ENCODE peak calls at places on chromosomes 5 and 9, in nine cellular contexts. W, E, V, N, T, G, J, P and F are unnamed samples.

GRCh38 chr5:230711-231110 is 12.6 kb downstream of the SDHA start:
- DNase-seq in W (no peak), E (no peak), V (no peak), N (no peak), T (no peak), G (no peak), J (no peak), P (no peak), F (no peak)

GRCh38 chr9:9117866-9118265 is 1318.3 kb upstream of the DMAC1 start:
- DNase-seq in W (no peak), E (no peak), V (no peak), N (no peak), T (no peak), G (no peak), J (no peak), P (no peak), F (no peak)

GRCh38 chr5:176360894-176361436 is 599 bp downstream of the KIAA1191 start:
- DNase-seq in W (peak; percentile 10), E (peak; percentile 55), V (no peak), N (no peak), T (no peak), G (peak; percentile 4), J (peak; percentile 50), P (no peak), F (no peak)

GRCh38 chr9:137095664-137096517 is 9.1 kb downstream of the MAN1B1 start:
- DNase-seq in W (no peak), E (no peak), V (no peak), N (peak; percentile 59), T (no peak), G (no peak), J (no peak), P (no peak), F (no peak)

GRCh38 chr9:26483991-26484390 is 408.6 kb downstream of the CAAP1 start:
- DNase-seq in W (no peak), E (no peak), V (no peak), N (no peak), T (no peak), G (no peak), J (no peak), P (no peak), F (no peak)

GRCh38 chr5:122222580-122222979 is 89.5 kb upstream of the SNCAIP start:
- DNase-seq in W (no peak), E (no peak), V (no peak), N (no peak), T (no peak), G (no peak), J (no peak), P (no peak), F (no peak)

GRCh38 chr9:132485454-132485853 is 75.4 kb downstream of the CFAP77 start:
- DNase-seq in W (no peak), E (no peak), V (no peak), N (no peak), T (no peak), G (no peak), J (no peak), P (no peak), F (no peak)

GRCh38 chr5:142621227-142621626 is 64.7 kb downstream of the FGF1 start:
- DNase-seq in W (peak; percentile 78), E (peak; percentile 65), V (peak; percentile 43), N (no peak), T (no peak), G (peak; percentile 87), J (peak; percentile 73), P (peak; percentile 71), F (peak; percentile 62)

GRCh38 chr5:152072076-152072475 is 147.4 kb upstream of the GLRA1 start:
- DNase-seq in W (peak; percentile 6), E (no peak), V (no peak), N (no peak), T (no peak), G (no peak), J (peak; percentile 35), P (peak; percentile 24), F (no peak)

GRCh38 chr5:143413964-143414669 is 10.6 kb upstream of the NR3C1 start:
- DNase-seq in W (no peak), E (no peak), V (no peak), N (no peak), T (no peak), G (no peak), J (no peak), P (no peak), F (no peak)

GRCh38 chr9:13110766-13111400 is 168.6 kb downstream of the MPDZ start:
- DNase-seq in W (no peak), E (no peak), V (no peak), N (no peak), T (no peak), G (no peak), J (no peak), P (peak; percentile 31), F (no peak)

GRCh38 chr5:102313907-102314306 is 17.8 kb upstream of the SLCO4C1 start:
- DNase-seq in W (no peak), E (no peak), V (no peak), N (peak; percentile 60), T (no peak), G (no peak), J (peak; percentile 29), P (no peak), F (peak; percentile 19)

GRCh38 chr9:129482521-129483466 is 138.1 kb downstream of the C9orf50 start:
- DNase-seq in W (peak; percentile 84), E (peak; percentile 97), V (peak; percentile 94), N (peak; percentile 90), T (no peak), G (peak; percentile 84), J (peak; percentile 89), P (peak; percentile 77), F (peak; percentile 83)

GRCh38 chr5:148909001-148909400 is 82.6 kb downstream of the ADRB2 start:
- DNase-seq in W (peak; percentile 98), E (peak; percentile 84), V (peak; percentile 75), N (no peak), T (no peak), G (peak; percentile 87), J (no peak), P (peak; percentile 63), F (no peak)

GRCh38 chr9:116075191-116075590 is 78.4 kb upstream of the PAPPA start:
- DNase-seq in W (peak; percentile 37), E (peak; percentile 75), V (peak; percentile 65), N (no peak), T (no peak), G (peak; percentile 97), J (no peak), P (peak; percentile 92), F (no peak)

GRCh38 chr5:150245111-150245789 is 44.3 kb downstream of the CAMK2A start:
- DNase-seq in W (no peak), E (peak; percentile 24), V (peak; percentile 86), N (peak; percentile 92), T (no peak), G (peak; percentile 28), J (no peak), P (no peak), F (peak; percentile 29)

DNA sequence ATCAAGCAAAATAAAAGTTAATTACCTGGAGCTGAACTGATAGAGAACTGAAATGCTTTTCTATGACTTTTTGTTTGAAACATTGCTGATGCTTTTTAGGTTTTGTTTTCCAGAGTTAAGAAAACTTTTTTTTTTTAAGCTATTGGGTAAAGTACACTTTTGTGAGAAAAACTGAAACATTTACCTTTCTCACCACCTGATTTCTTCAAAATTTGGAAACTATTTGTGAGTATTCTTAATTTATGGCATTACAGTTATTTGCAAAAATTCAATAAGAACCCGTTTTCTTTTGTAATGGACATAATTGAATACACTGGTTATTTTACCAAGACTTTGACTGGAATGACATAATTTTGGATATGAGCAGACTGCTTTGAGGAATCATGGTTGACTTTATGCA is 6.6 kb downstream of the C9orf153 start:
- DNase-seq in W (no peak), E (no peak), V (no peak), N (no peak), T (no peak), G (no peak), J (peak; percentile 22), P (no peak), F (no peak)
- H3K9ac ChIP-seq in W (no peak overlapping the region), E (no peak overlapping the region), V (no peak overlapping the region), N (no peak overlapping the region), T (no peak overlapping the region), G (no peak overlapping the region), J (no peak overlapping the region), P (no peak overlapping the region), F (no peak overlapping the region)

GRCh38 chr9:21549251-21549765 is 67.2 kb upstream of the IFNE start:
- DNase-seq in W (peak; percentile 83), E (peak; percentile 93), V (no peak), N (no peak), T (no peak), G (peak; percentile 97), J (no peak), P (peak; percentile 99), F (no peak)
- H3K9ac ChIP-seq in W (peak overlapping the region; percentile 100), E (peak overlapping the region; percentile 53), V (peak overlapping the region; percentile 89), N (no peak overlapping the region), T (no peak overlapping the region), G (peak overlapping the region; percentile 21), J (no peak overlapping the region), P (peak overlapping the region; percentile 75), F (no peak overlapping the region)

DNA sequence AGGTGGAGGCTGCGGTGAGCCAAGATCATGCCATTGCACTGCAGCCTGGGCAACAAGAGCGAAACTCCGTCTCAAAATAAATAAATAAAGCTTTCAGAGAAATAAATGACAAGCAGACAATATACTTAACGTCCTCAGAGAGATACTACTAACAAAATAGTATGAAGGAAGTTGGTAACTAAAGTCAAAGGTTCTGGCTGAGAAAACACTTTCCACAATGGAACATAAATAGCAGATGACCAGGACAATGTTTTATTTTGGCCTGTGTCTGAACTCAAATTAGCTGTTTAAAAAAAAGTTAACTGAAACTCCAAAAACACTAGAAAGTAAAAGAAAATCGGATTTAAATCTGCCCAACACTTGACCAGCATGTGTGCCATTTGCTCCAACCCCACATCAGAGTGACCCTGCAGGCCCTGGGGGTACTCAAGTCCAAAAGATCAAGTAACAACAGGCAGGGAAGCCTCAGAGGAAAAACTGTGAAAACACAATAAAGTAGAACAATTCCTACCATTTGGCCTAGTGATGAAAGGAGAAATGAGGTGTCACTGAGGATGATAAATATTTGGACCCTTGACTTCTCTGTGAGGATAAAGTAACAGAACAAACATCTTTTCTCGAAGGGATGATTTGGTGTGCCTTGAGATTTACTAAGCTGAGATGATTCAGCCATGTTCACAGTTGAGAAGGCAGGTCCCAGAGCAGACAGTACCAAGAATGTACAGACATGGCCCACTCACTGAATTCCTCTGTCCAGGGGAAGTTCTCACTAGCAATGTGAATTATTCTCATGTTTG is 47.7 kb downstream of the LHFPL2 start:
- DNase-seq in W (peak; percentile 41), E (peak; percentile 57), V (peak; percentile 69), N (no peak), T (no peak), G (peak; percentile 84), J (no peak), P (peak; percentile 84), F (no peak)
- H3K9ac ChIP-seq in W (peak overlapping the region; percentile 50), E (no peak overlapping the region), V (peak overlapping the region; percentile 66), N (peak overlapping the region; percentile 62), T (no peak overlapping the region), G (no peak overlapping the region), J (no peak overlapping the region), P (peak overlapping the region; percentile 60), F (no peak overlapping the region)

DNA sequence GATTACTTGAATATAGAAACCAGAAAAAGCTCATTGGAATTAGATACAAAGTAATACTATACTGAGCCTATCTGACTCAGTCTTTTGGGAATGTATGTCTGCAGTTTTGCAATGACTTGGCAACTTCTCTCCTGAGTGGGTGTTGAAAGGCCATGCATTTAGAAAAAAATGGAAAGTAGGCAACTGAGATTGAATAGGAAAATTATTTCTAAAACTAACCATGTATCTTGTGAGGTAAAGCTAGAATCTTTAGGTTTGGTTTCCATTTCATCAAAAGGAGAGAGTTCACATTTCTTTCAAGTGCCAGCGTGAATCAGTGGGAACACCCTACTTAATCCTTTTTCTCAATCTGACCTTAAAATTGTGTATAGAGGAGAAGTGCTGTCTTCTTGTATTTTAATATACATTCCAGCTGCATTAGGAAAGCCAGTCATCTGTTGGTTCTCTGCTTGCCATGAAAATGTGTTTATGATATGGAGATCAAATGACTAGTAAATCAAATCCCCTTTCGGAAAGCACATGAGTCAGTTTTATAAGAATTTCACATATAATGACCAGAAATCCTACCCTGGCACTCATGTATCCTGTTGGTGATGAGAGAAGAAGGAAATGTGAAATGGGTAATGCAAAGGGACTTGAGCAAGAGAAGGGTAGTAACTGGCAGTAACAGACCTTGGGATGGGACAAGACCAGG is 30.4 kb downstream of the NFX1 start:
- DNase-seq in W (peak; percentile 87), E (peak; percentile 97), V (peak; percentile 95), N (no peak), T (no peak), G (peak; percentile 98), J (no peak), P (peak; percentile 95), F (peak; percentile 72)
- H3K9ac ChIP-seq in W (peak overlapping the region; percentile 69), E (peak overlapping the region; percentile 77), V (peak overlapping the region; percentile 74), N (peak overlapping the region; percentile 60), T (no peak overlapping the region), G (peak overlapping the region; percentile 55), J (no peak overlapping the region), P (peak overlapping the region; percentile 69), F (no peak overlapping the region)